ENCODE peak calls at places on chromosomes 6 and 20, in ten cellular contexts. F, I, G, O, X, U, V, H, Y and P are unnamed samples.
A peak's percentile ranks its signal among the peaks of the same experiment; 100 is the strongest.

GRCh38 chr6:14094721-14095120 is 22.9 kb upstream of the CD83 start:
- DNase-seq in F (no peak), I (no peak), G (no peak), O (no peak), X (no peak), U (no peak), V (no peak), H (no peak), Y (no peak), P (no peak)

GRCh38 chr6:109478222-109478805 is 4.7 kb downstream of the ZBTB24 start:
- DNase-seq in F (no peak), I (no peak), G (no peak), O (no peak), X (no peak), U (no peak), V (peak; percentile 44), H (no peak), Y (no peak), P (no peak)

GRCh38 chr20:47764154-47764734 is 21.0 kb downstream of the SULF2 start:
- DNase-seq in F (no peak), I (no peak), G (no peak), O (peak; percentile 52), X (no peak), U (no peak), V (no peak), H (no peak), Y (no peak), P (no peak)

GRCh38 chr20:57596998-57597939 is 23.0 kb downstream of the ZBP1 start:
- DNase-seq in F (peak; percentile 85), I (peak; percentile 31), G (peak; percentile 24), O (peak; percentile 53), X (peak; percentile 49), U (no peak), V (no peak), H (peak; percentile 60), Y (peak; percentile 36), P (peak; percentile 34)

GRCh38 chr6:109772961-109773431 is 81.9 kb downstream of the FIG4 start:
- DNase-seq in F (no peak), I (no peak), G (no peak), O (no peak), X (peak; percentile 42), U (no peak), V (no peak), H (no peak), Y (no peak), P (no peak)

GRCh38 chr20:36591854-36592641 is 13.5 kb upstream of the RAB5IF start:
- DNase-seq in F (peak; percentile 43), I (no peak), G (peak; percentile 9), O (no peak), X (peak; percentile 47), U (no peak), V (no peak), H (no peak), Y (peak; percentile 64), P (no peak)

GRCh38 chr6:142569676-142570075 is 267.9 kb downstream of the ADGRG6 start:
- DNase-seq in F (no peak), I (no peak), G (peak; percentile 61), O (no peak), X (peak; percentile 7), U (peak; percentile 64), V (no peak), H (no peak), Y (no peak), P (no peak)

GRCh38 chr20:58652606-58653303 is 1.7 kb downstream of the STX16 start:
- DNase-seq in F (no peak), I (no peak), G (no peak), O (no peak), X (peak; percentile 25), U (no peak), V (no peak), H (no peak), Y (peak; percentile 43), P (no peak)

GRCh38 chr6:41966214-41966920 is 24.8 kb upstream of the CCND3 start:
- DNase-seq in F (no peak), I (no peak), G (no peak), O (no peak), X (no peak), U (no peak), V (no peak), H (no peak), Y (no peak), P (no peak)

GRCh38 chr6:33161354-33162320 is 30.6 kb downstream of the COL11A2 start:
- DNase-seq in F (peak; percentile 91), I (peak; percentile 66), G (peak; percentile 42), O (peak; percentile 37), X (peak; percentile 62), U (peak; percentile 41), V (peak; percentile 8), H (peak; percentile 70), Y (peak; percentile 56), P (peak; percentile 12)

GRCh38 chr6:34339432-34339831 is 53.0 kb downstream of the NUDT3 start:
- DNase-seq in F (no peak), I (no peak), G (no peak), O (no peak), X (no peak), U (no peak), V (no peak), H (no peak), Y (peak; percentile 39), P (no peak)

GRCh38 chr20:35225319-35226125 is 968 bp upstream of the MMP24 start:
- DNase-seq in F (peak; percentile 53), I (no peak), G (no peak), O (no peak), X (no peak), U (no peak), V (no peak), H (no peak), Y (no peak), P (no peak)

GRCh38 chr6:112149719-112150263 is 62.4 kb downstream of the FAM229B start:
- DNase-seq in F (no peak), I (no peak), G (no peak), O (no peak), X (no peak), U (no peak), V (peak; percentile 96), H (no peak), Y (no peak), P (peak; percentile 44)

GRCh38 chr6:142642651-142643050 is 302.3 kb downstream of the HIVEP2 start:
- DNase-seq in F (no peak), I (no peak), G (no peak), O (no peak), X (no peak), U (no peak), V (no peak), H (no peak), Y (no peak), P (no peak)

GRCh38 chr20:11870411-11870810 is 47.3 kb upstream of the BTBD3 start:
- DNase-seq in F (no peak), I (no peak), G (no peak), O (no peak), X (no peak), U (no peak), V (no peak), H (no peak), Y (peak; percentile 91), P (no peak)

GRCh38 chr20:63070771-63071540 is 64.2 kb upstream of the BHLHE23 start:
- DNase-seq in F (no peak), I (no peak), G (no peak), O (no peak), X (no peak), U (no peak), V (no peak), H (no peak), Y (no peak), P (no peak)

GRCh38 chr6:160863782-160864181 is 127.8 kb upstream of the MAP3K4 start:
- DNase-seq in F (no peak), I (no peak), G (no peak), O (no peak), X (no peak), U (no peak), V (no peak), H (no peak), Y (no peak), P (no peak)

GRCh38 chr6:98487612-98488011 is 346.8 kb upstream of the POU3F2 start:
- DNase-seq in F (no peak), I (no peak), G (no peak), O (no peak), X (no peak), U (no peak), V (no peak), H (no peak), Y (no peak), P (no peak)

GRCh38 chr20:36808317-36809257 is 35.0 kb upstream of the DSN1 start:
- DNase-seq in F (peak; percentile 78), I (no peak), G (peak; percentile 64), O (peak; percentile 83), X (peak; percentile 77), U (peak; percentile 91), V (no peak), H (no peak), Y (no peak), P (no peak)

GRCh38 chr20:53934421-53935352 is 135.7 kb downstream of the BCAS1 start:
- DNase-seq in F (peak; percentile 44), I (peak; percentile 49), G (peak; percentile 78), O (peak; percentile 60), X (no peak), U (peak; percentile 82), V (peak; percentile 62), H (no peak), Y (no peak), P (peak; percentile 53)

GRCh38 chr20:17845701-17846475 is 122.7 kb downstream of the SNX5 start:
- DNase-seq in F (no peak), I (no peak), G (no peak), O (no peak), X (no peak), U (no peak), V (no peak), H (no peak), Y (no peak), P (no peak)

GRCh38 chr20:6026051-6026450 is 27.8 kb downstream of the LRRN4 start:
- DNase-seq in F (no peak), I (no peak), G (peak; percentile 65), O (no peak), X (peak; percentile 50), U (peak; percentile 62), V (no peak), H (no peak), Y (no peak), P (no peak)

GRCh38 chr20:1987826-1988225 is 6.0 kb downstream of the PDYN start:
- DNase-seq in F (no peak), I (no peak), G (peak; percentile 11), O (no peak), X (peak; percentile 39), U (no peak), V (no peak), H (no peak), Y (no peak), P (no peak)

GRCh38 chr6:106027760-106028159 is 58.4 kb upstream of the PRDM1 start:
- DNase-seq in F (no peak), I (no peak), G (no peak), O (no peak), X (no peak), U (no peak), V (no peak), H (no peak), Y (no peak), P (no peak)

GRCh38 chr6:97081010-97081573 is 156.6 kb downstream of the KLHL32 start:
- DNase-seq in F (no peak), I (no peak), G (no peak), O (no peak), X (no peak), U (no peak), V (no peak), H (no peak), Y (peak; percentile 36), P (no peak)

GRCh38 chr6:149049230-149049629 is 268.3 kb upstream of the TAB2 start:
- DNase-seq in F (no peak), I (no peak), G (peak; percentile 19), O (no peak), X (peak; percentile 4), U (peak; percentile 56), V (no peak), H (no peak), Y (no peak), P (no peak)

GRCh38 chr6:6218246-6219085 is 102.0 kb downstream of the F13A1 start:
- DNase-seq in F (no peak), I (no peak), G (peak; percentile 8), O (peak; percentile 39), X (peak; percentile 55), U (no peak), V (no peak), H (no peak), Y (no peak), P (no peak)

GRCh38 chr20:50110141-50111047 is 2.6 kb downstream of the UBE2V1 start:
- DNase-seq in F (peak; percentile 21), I (peak; percentile 85), G (peak; percentile 84), O (peak; percentile 31), X (no peak), U (peak; percentile 68), V (no peak), H (no peak), Y (no peak), P (no peak)